ENCODE peak calls at places on chromosome 19, in nine cellular contexts. X, R, K, B, C, N, U, I and F are unnamed samples.

GRCh38 chr19:5903054-5903501 is 512 bp downstream of the NDUFA11 start:
- DNase-seq in U (no peak), B (no peak), I (no peak), X (no peak), R (no peak), N (no peak), K (peak), C (no peak), F (peak)

GRCh38 chr19:7415163-7415856 is 66.6 kb downstream of the ARHGEF18 start:
- DNase-seq in C (no peak), B (peak), R (no peak), K (peak), I (no peak), X (no peak), N (peak), U (no peak), F (peak)

GRCh38 chr19:996051-996838 is 4.0 kb upstream of the GRIN3B start:
- DNase-seq in B (no peak), X (no peak), I (peak), U (peak), C (no peak), K (peak), R (no peak), N (no peak), F (no peak)

GRCh38 chr19:33514885-33515485 is 6.6 kb downstream of the PEPD start:
- DNase-seq in I (no peak), U (no peak), X (peak), N (peak), K (peak), R (no peak), B (no peak), C (no peak), F (peak)

GRCh38 chr19:50434525-50434924 is 1.8 kb downstream of the MYBPC2 start:
- DNase-seq in B (no peak), N (no peak), X (no peak), I (no peak), R (no peak), C (no peak), U (no peak), K (no peak), F (no peak)

GRCh38 chr19:56106397-56106849 is 14.7 kb downstream of the ZNF787 start:
- DNase-seq in R (no peak), N (peak), K (no peak), X (no peak), B (no peak), I (no peak), U (no peak), C (no peak), F (no peak)

GRCh38 chr19:39531834-39532232 is 819 bp downstream of the EID2B start:
- DNase-seq in B (no peak), X (no peak), C (no peak), U (no peak), K (no peak), R (no peak), N (no peak), I (no peak), F (no peak)

GRCh38 chr19:10634430-10634829 is 9.1 kb downstream of the SLC44A2 start:
- DNase-seq in K (no peak), I (no peak), N (no peak), U (no peak), R (no peak), X (no peak), B (no peak), C (no peak), F (no peak)

GRCh38 chr19:362154-362553 is 17.6 kb upstream of the MIER2 start:
- DNase-seq in N (no peak), R (no peak), K (no peak), C (no peak), I (no peak), U (no peak), X (no peak), B (peak), F (no peak)

GRCh38 chr19:34500656-34501120 is 19.1 kb downstream of the WTIP start:
- DNase-seq in K (no peak), X (no peak), I (peak), C (no peak), R (no peak), B (no peak), U (no peak), N (no peak), F (no peak)

GRCh38 chr19:11091343-11092153 is 2.3 kb downstream of the LDLR start:
- DNase-seq in I (no peak), K (peak), X (no peak), B (peak), C (no peak), U (peak), R (peak), N (peak), F (peak)

GRCh38 chr19:18259848-18260247 is 14.4 kb downstream of the IQCN start:
- DNase-seq in R (no peak), K (no peak), U (no peak), N (no peak), X (no peak), I (no peak), B (no peak), C (no peak), F (no peak)

GRCh38 chr19:30131722-30132291 is 189.8 kb downstream of the URI1 start:
- DNase-seq in C (no peak), K (no peak), N (no peak), B (no peak), U (no peak), X (no peak), I (no peak), R (no peak), F (no peak)

GRCh38 chr19:50266896-50267295 is 62.3 kb downstream of the KCNC3 start:
- DNase-seq in U (no peak), K (no peak), C (no peak), R (no peak), X (no peak), I (peak), B (no peak), N (no peak), F (no peak)

GRCh38 chr19:1553415-1553814 is 14.7 kb downstream of the MEX3D start:
- DNase-seq in C (no peak), K (no peak), N (no peak), R (no peak), X (no peak), I (no peak), U (no peak), B (no peak), F (no peak)

GRCh38 chr19:1789282-1790020 is 22.6 kb downstream of the ATP8B3 start:
- DNase-seq in B (no peak), X (no peak), R (no peak), N (no peak), C (no peak), K (no peak), U (no peak), I (no peak), F (no peak)

GRCh38 chr19:48681127-48681470 is 8.3 kb upstream of the NTN5 start:
- DNase-seq in I (peak), X (no peak), K (peak), N (no peak), C (no peak), B (no peak), U (no peak), R (no peak), F (peak)

GRCh38 chr19:38644719-38645118 is 2.7 kb upstream of the ACTN4 start:
- DNase-seq in U (no peak), C (no peak), R (no peak), N (no peak), K (no peak), B (no peak), X (no peak), I (no peak), F (no peak)

GRCh38 chr19:51626675-51627074 is 3.5 kb downstream of the SIGLEC5 start:
- DNase-seq in I (no peak), N (no peak), K (no peak), U (no peak), X (no peak), C (no peak), B (no peak), R (no peak), F (no peak)

GRCh38 chr19:2775556-2776430 is 7.3 kb downstream of the SGTA start:
- DNase-seq in R (peak), B (peak), N (peak), U (peak), X (peak), I (peak), C (no peak), K (peak), F (peak)

GRCh38 chr19:46298477-46299003 is 1.7 kb downstream of the HIF3A start:
- DNase-seq in K (no peak), I (no peak), R (peak), B (no peak), U (no peak), X (no peak), N (no peak), C (no peak), F (no peak)

GRCh38 chr19:1636325-1637236 is 15.8 kb downstream of the TCF3 start:
- DNase-seq in U (no peak), N (no peak), K (no peak), B (no peak), C (no peak), X (no peak), R (no peak), I (no peak), F (no peak)

GRCh38 chr19:13839193-13839937 is 37.6 kb upstream of the NANOS3 start:
- DNase-seq in U (peak), X (peak), N (peak), C (peak), K (no peak), I (peak), B (peak), R (peak), F (peak)

GRCh38 chr19:17506745-17507144 is 4.7 kb upstream of the PGLS start:
- DNase-seq in I (no peak), C (no peak), K (no peak), X (no peak), U (no peak), N (no peak), B (no peak), R (no peak), F (no peak)

GRCh38 chr19:15748239-15748638 is 10.5 kb downstream of the OR10H3 start:
- DNase-seq in K (no peak), I (no peak), C (no peak), R (no peak), N (no peak), B (no peak), U (no peak), X (no peak), F (no peak)

GRCh38 chr19:20247016-20247683 is 80.1 kb downstream of the ZNF486 start:
- DNase-seq in X (no peak), B (no peak), K (no peak), N (no peak), I (no peak), C (no peak), U (peak), R (peak), F (no peak)

GRCh38 chr19:51324082-51324481 is 12.6 kb downstream of the IGLON5 start:
- DNase-seq in N (no peak), U (no peak), B (no peak), X (no peak), R (no peak), C (no peak), I (no peak), K (no peak), F (no peak)

GRCh38 chr19:8304841-8305621 is 3.1 kb downstream of the CD320 start:
- DNase-seq in R (no peak), I (no peak), X (peak), N (peak), B (peak), U (peak), C (no peak), K (no peak), F (no peak)

GRCh38 chr19:8576273-8576993 is 809 bp downstream of the MYO1F start:
- DNase-seq in R (no peak), I (no peak), K (no peak), C (no peak), N (no peak), X (no peak), U (no peak), B (no peak), F (no peak)